ENCODE peak calls at places on chromosome X, in ten cellular contexts. P, Y, U, G, L, A, O, T, H and V are unnamed samples.

GRCh38 chrX:149858592-149858991 is 22.4 kb upstream of the MAGEA8 start:
- DNase-seq in P (no peak), Y (no peak), U (no peak), G (no peak), L (no peak), A (no peak), O (no peak), T (no peak), H (no peak), V (no peak)

GRCh38 chrX:19912-20571 is 261.1 kb upstream of the PLCXD1 start:
- DNase-seq in P (no peak), Y (peak), U (no peak), G (peak), L (no peak), A (no peak), O (no peak), T (peak), H (no peak), V (peak)

GRCh38 chrX:22135994-22136684 is 104.0 kb downstream of the PHEX start:
- DNase-seq in P (peak), Y (peak), U (no peak), G (peak), L (no peak), A (peak), O (peak), T (peak), H (no peak), V (peak)

GRCh38 chrX:65488496-65488895 is 46.1 kb downstream of the LAS1L start:
- DNase-seq in P (peak), Y (no peak), U (no peak), G (no peak), L (no peak), A (no peak), O (no peak), T (peak), H (no peak), V (no peak)

GRCh38 chrX:4690516-4690915 is 977.1 kb upstream of the PRKX start:
- DNase-seq in P (no peak), Y (no peak), U (no peak), G (no peak), L (no peak), A (no peak), O (no peak), T (no peak), H (no peak), V (no peak)

GRCh38 chrX:72100051-72100755 is 31.5 kb downstream of the RTL5 start:
- DNase-seq in P (no peak), Y (no peak), U (no peak), G (no peak), L (no peak), A (no peak), O (no peak), T (no peak), H (no peak), V (no peak)

GRCh38 chrX:12986886-12987285 is 12.0 kb downstream of the TMSB4X start:
- DNase-seq in P (peak), Y (no peak), U (no peak), G (no peak), L (no peak), A (no peak), O (no peak), T (no peak), H (no peak), V (no peak)

GRCh38 chrX:153537526-153538295 is 20.3 kb downstream of the ATP2B3 start:
- DNase-seq in P (no peak), Y (no peak), U (no peak), G (no peak), L (no peak), A (no peak), O (no peak), T (no peak), H (no peak), V (no peak)

GRCh38 chrX:115452256-115452655 is 108.7 kb upstream of the PLS3 start:
- DNase-seq in P (no peak), Y (no peak), U (no peak), G (no peak), L (no peak), A (no peak), O (no peak), T (peak), H (no peak), V (no peak)

GRCh38 chrX:153642313-153642654 is 4.7 kb upstream of the DUSP9 start:
- DNase-seq in P (no peak), Y (no peak), U (no peak), G (peak), L (no peak), A (no peak), O (no peak), T (no peak), H (no peak), V (no peak)

GRCh38 chrX:47643926-47644325 is 6.4 kb downstream of the ELK1 start:
- DNase-seq in P (peak), Y (no peak), U (no peak), G (peak), L (no peak), A (no peak), O (no peak), T (peak), H (no peak), V (no peak)

GRCh38 chrX:17441965-17442364 is 67.0 kb downstream of the NHS start:
- DNase-seq in P (no peak), Y (no peak), U (no peak), G (no peak), L (no peak), A (no peak), O (no peak), T (peak), H (no peak), V (no peak)

GRCh38 chrX:45851434-45851991 is 650.8 kb upstream of the DIPK2B start:
- DNase-seq in P (no peak), Y (peak), U (no peak), G (peak), L (peak), A (no peak), O (no peak), T (peak), H (no peak), V (peak)

GRCh38 chrX:97267916-97268680 is 384.4 kb downstream of the RPA4 start:
- DNase-seq in P (peak), Y (no peak), U (no peak), G (no peak), L (no peak), A (no peak), O (no peak), T (peak), H (no peak), V (no peak)